ENCODE peak calls at places on chromosomes 6 and 20, in six cellular contexts. A, L, M, W, B and P are unnamed samples.

GRCh38 chr20:53284141-53285055 is 309.2 kb downstream of the ZNF217 start:
- DNase-seq in A (no peak), L (no peak), M (no peak), W (no peak), B (no peak), P (no peak)

GRCh38 chr6:10595731-10596664 is 74.8 kb downstream of the GCNT2 start:
- DNase-seq in A (no peak), L (no peak), M (no peak), W (no peak), B (no peak), P (no peak)

GRCh38 chr6:48833916-48834315 is 629.1 kb downstream of the MMUT start:
- DNase-seq in A (no peak), L (no peak), M (no peak), W (no peak), B (no peak), P (no peak)

GRCh38 chr6:140462495-140463311 is 1088.3 kb upstream of the CITED2 start:
- DNase-seq in A (peak; percentile 88), L (peak; percentile 59), M (peak; percentile 38), W (no peak), B (peak; percentile 67), P (peak; percentile 83)

GRCh38 chr6:13814176-13814937 is at the start of gene MCUR1:
- DNase-seq in A (peak; percentile 96), L (peak; percentile 50), M (peak; percentile 88), W (peak; percentile 71), B (peak; percentile 58), P (peak; percentile 96)

GRCh38 chr20:13990465-13990864 is at the start of gene SEL1L2:
- DNase-seq in A (peak; percentile 51), L (no peak), M (no peak), W (no peak), B (peak; percentile 11), P (peak; percentile 60)

GRCh38 chr20:56566621-56567020 is 33.6 kb downstream of the FAM209B start:
- DNase-seq in A (peak; percentile 31), L (no peak), M (peak; percentile 5), W (no peak), B (peak; percentile 77), P (peak; percentile 50)

GRCh38 chr6:166382500-166382932 is 224 bp downstream of the MPC1 start:
- DNase-seq in A (no peak), L (no peak), M (no peak), W (peak; percentile 14), B (no peak), P (no peak)

GRCh38 chr6:75604294-75604693 is 2.6 kb downstream of the SENP6 start:
- DNase-seq in A (no peak), L (no peak), M (no peak), W (no peak), B (no peak), P (no peak)

GRCh38 chr6:143949535-143949934 is 58.5 kb downstream of the PLAGL1 start:
- DNase-seq in A (no peak), L (no peak), M (no peak), W (no peak), B (no peak), P (no peak)

GRCh38 chr6:26155066-26155925 is 68.1 kb downstream of the HFE start:
- DNase-seq in A (peak; percentile 70), L (no peak), M (peak; percentile 21), W (no peak), B (peak; percentile 53), P (peak; percentile 84)

GRCh38 chr6:9456241-9456658 is 958.6 kb downstream of the TFAP2A start:
- DNase-seq in A (peak; percentile 99), L (no peak), M (no peak), W (no peak), B (peak; percentile 54), P (peak; percentile 24)

GRCh38 chr6:22221630-22222029 is 75.2 kb downstream of the PRL start:
- DNase-seq in A (no peak), L (no peak), M (no peak), W (no peak), B (no peak), P (peak; percentile 42)

GRCh38 chr6:22558288-22558882 is 11.0 kb upstream of the HDGFL1 start:
- DNase-seq in A (peak; percentile 39), L (no peak), M (no peak), W (no peak), B (no peak), P (no peak)

GRCh38 chr20:57397004-57397692 is 6.0 kb downstream of the RBM38 start:
- DNase-seq in A (no peak), L (no peak), M (no peak), W (no peak), B (no peak), P (peak; percentile 84)

GRCh38 chr6:130432838-130433237 is 67.0 kb downstream of the TMEM200A start:
- DNase-seq in A (no peak), L (no peak), M (no peak), W (no peak), B (no peak), P (no peak)

GRCh38 chr6:43091592-43091991 is 15.5 kb downstream of the PTK7 start:
- DNase-seq in A (no peak), L (no peak), M (no peak), W (no peak), B (no peak), P (no peak)

GRCh38 chr6:82066196-82066595 is 181.3 kb downstream of the IBTK start:
- DNase-seq in A (no peak), L (no peak), M (no peak), W (no peak), B (no peak), P (no peak)

GRCh38 chr6:90610671-90611542 is 24.0 kb upstream of the MAP3K7 start:
- DNase-seq in A (peak; percentile 69), L (no peak), M (peak; percentile 56), W (no peak), B (peak; percentile 61), P (peak; percentile 87)

GRCh38 chr6:70823651-70824050 is 133.2 kb downstream of the B3GAT2 start:
- DNase-seq in A (no peak), L (no peak), M (no peak), W (no peak), B (no peak), P (no peak)

GRCh38 chr20:18738055-18738454 is 75.5 kb upstream of the SCP2D1 start:
- DNase-seq in A (peak; percentile 19), L (no peak), M (no peak), W (no peak), B (no peak), P (no peak)

GRCh38 chr6:154356690-154357089 is at the start of gene IPCEF1:
- DNase-seq in A (no peak), L (no peak), M (no peak), W (no peak), B (no peak), P (no peak)

GRCh38 chr20:8661229-8662023 is 407.5 kb upstream of the PLCB4 start:
- DNase-seq in A (peak; percentile 35), L (no peak), M (no peak), W (no peak), B (peak; percentile 23), P (peak; percentile 29)

GRCh38 chr6:129785081-129785755 is 75.2 kb upstream of the ARHGAP18 start:
- DNase-seq in A (no peak), L (no peak), M (no peak), W (no peak), B (no peak), P (no peak)

GRCh38 chr20:3669710-3670367 is 6.6 kb upstream of the GFRA4 start:
- DNase-seq in A (no peak), L (no peak), M (no peak), W (no peak), B (no peak), P (no peak)

GRCh38 chr6:28980797-28981390 is 24.2 kb downstream of the ZNF311 start:
- DNase-seq in A (peak; percentile 84), L (no peak), M (peak; percentile 66), W (peak; percentile 15), B (peak; percentile 63), P (peak; percentile 95)